ENCODE peak calls at places on chromosomes 2 and 18, in six cellular contexts. I, K, N, V, H and E are unnamed samples. For H3K36me3, the result is how much of the 10 kb centered on the place peaks cover.

GRCh38 chr2:112690853-112691390 is 29.9 kb upstream of the NT5DC4 start:
- DNase-seq in I (peak), K (peak), N (peak), V (peak), H (peak), E (peak)

GRCh38 chr2:25856377-25856776 is 21.9 kb downstream of the ASXL2 start:
- DNase-seq in I (no peak), K (no peak), N (no peak), V (no peak), H (no peak), E (no peak)

GRCh38 chr2:206693399-206694137 is 24.6 kb downstream of the DYTN start:
- DNase-seq in I (no peak), K (peak), N (peak), V (peak), H (peak), E (no peak)

GRCh38 chr2:170816499-170817246 is at the start of gene GAD1:
- DNase-seq in I (peak), K (peak), N (peak), V (peak), H (peak), E (no peak)

GRCh38 chr2:13676269-13676668 is 956.2 kb upstream of the LRATD1 start:
- DNase-seq in I (no peak), K (peak), N (no peak), V (no peak), H (no peak), E (no peak)

GRCh38 chr2:56185101-56185581 is 1.4 kb downstream of the CCDC85A start:
- DNase-seq in I (peak), K (no peak), N (peak), V (peak), H (no peak), E (peak)

GRCh38 chr2:31127931-31128330 is 10.3 kb downstream of the GALNT14 start:
- DNase-seq in I (no peak), K (no peak), N (no peak), V (no peak), H (no peak), E (no peak)

GRCh38 chr2:206230060-206230890 is 44.2 kb upstream of the ZDBF2 start:
- DNase-seq in I (no peak), K (no peak), N (no peak), V (no peak), H (peak), E (no peak)

GRCh38 chr2:214547931-214548330 is 137.1 kb downstream of the VWC2L start:
- DNase-seq in I (no peak), K (no peak), N (no peak), V (no peak), H (no peak), E (no peak)

GRCh38 chr2:10006248-10007147 is 36.9 kb upstream of the KLF11 start:
- DNase-seq in I (peak), K (no peak), N (peak), V (peak), H (peak), E (peak)

GRCh38 chr2:164689020-164689419 is 67.7 kb upstream of the GRB14 start:
- DNase-seq in I (no peak), K (no peak), N (no peak), V (no peak), H (no peak), E (no peak)

GRCh38 chr2:72141881-72142742 is 5.5 kb downstream of the CYP26B1 start:
- DNase-seq in I (peak), K (no peak), N (no peak), V (no peak), H (no peak), E (peak)

GRCh38 chr2:5691659-5692529 is at the start of gene SOX11:
- DNase-seq in I (peak), K (peak), N (peak), V (no peak), H (no peak), E (no peak)

GRCh38 chr2:78262713-78263375 is 740.7 kb upstream of the LRRTM4 start:
- DNase-seq in I (no peak), K (no peak), N (no peak), V (no peak), H (no peak), E (no peak)

GRCh38 chr18:31399336-31400032 is 22.9 kb downstream of the DSG4 start:
- DNase-seq in I (no peak), K (no peak), N (no peak), V (no peak), H (peak), E (no peak)

GRCh38 chr2:85750509-85751299 is 3.1 kb upstream of the ATOH8 start:
- DNase-seq in I (peak), K (peak), N (peak), V (peak), H (peak), E (peak)

GRCh38 chr18:31555971-31556747 is 35.5 kb upstream of the TTR start:
- DNase-seq in I (no peak), K (peak), N (peak), V (peak), H (peak), E (no peak)

GRCh38 chr2:174247474-174248186 is 702 bp downstream of the OLA1 start:
- DNase-seq in I (peak), K (peak), N (no peak), V (peak), H (no peak), E (no peak)

GRCh38 chr2:84888401-84889276 is 7.8 kb upstream of the TRABD2A start:
- DNase-seq in I (peak), K (peak), N (peak), V (peak), H (no peak), E (no peak)

GRCh38 chr2:153230977-153231376 is 247.6 kb downstream of the RPRM start:
- DNase-seq in I (no peak), K (no peak), N (no peak), V (no peak), H (no peak), E (no peak)

GRCh38 chr2:30255026-30255425 is 23.7 kb downstream of the LBH start:
- DNase-seq in I (no peak), K (no peak), N (no peak), V (no peak), H (no peak), E (no peak)

GRCh38 chr2:20633794-20634259 is 17.1 kb downstream of the HS1BP3 start:
- DNase-seq in I (peak), K (no peak), N (peak), V (no peak), H (no peak), E (no peak)

GRCh38 chr2:156657809-156658208 is 221.6 kb downstream of the GPD2 start:
- DNase-seq in I (no peak), K (no peak), N (no peak), V (no peak), H (no peak), E (no peak)

GRCh38 chr2:201191132-201191875 is 8.4 kb downstream of the CASP10 start:
- DNase-seq in I (no peak), K (no peak), N (no peak), V (no peak), H (no peak), E (peak)

GRCh38 chr2:174553811-174554493 is 43.7 kb downstream of the WIPF1 start:
- DNase-seq in I (no peak), K (no peak), N (no peak), V (no peak), H (no peak), E (no peak)

GRCh38 chr2:42784204-42784880 is 8.0 kb downstream of the HAAO start:
- DNase-seq in I (no peak), K (no peak), N (no peak), V (peak), H (no peak), E (no peak)

GRCh38 chr2:146143971-146144370 is 1624.1 kb upstream of the ZEB2 start:
- DNase-seq in I (no peak), K (peak), N (no peak), V (no peak), H (no peak), E (no peak)

GRCh38 chr2:233999182-233999581 is 51.3 kb upstream of the SPP2 start:
- DNase-seq in I (no peak), K (no peak), N (no peak), V (no peak), H (no peak), E (no peak)

GRCh38 chr2:28142403-28142802 is 250.3 kb upstream of the FOSL2 start:
- DNase-seq in I (no peak), K (no peak), N (no peak), V (no peak), H (no peak), E (no peak)

GRCh38 chr2:45278345-45279078 is 269.3 kb upstream of the SIX2 start:
- DNase-seq in I (no peak), K (peak), N (no peak), V (no peak), H (no peak), E (no peak)

GRCh38 chr2:215698566-215698965 is 262.7 kb upstream of the FN1 start:
- DNase-seq in I (no peak), K (peak), N (peak), V (no peak), H (no peak), E (no peak)

GRCh38 chr18:45403341-45404049 is 211.8 kb upstream of the SLC14A2 start:
- DNase-seq in I (no peak), K (no peak), N (no peak), V (no peak), H (no peak), E (no peak)

GRCh38 chr18:45402485-45403056 is 212.7 kb upstream of the SLC14A2 start:
- DNase-seq in I (no peak), K (peak), N (no peak), V (no peak), H (no peak), E (no peak)

GRCh38 chr18:45399643-45400042 is 215.6 kb upstream of the SLC14A2 start:
- DNase-seq in I (no peak), K (no peak), N (no peak), V (no peak), H (no peak), E (peak)

GRCh38 chr18:45399146-45399545 is 216.1 kb upstream of the SLC14A2 start:
- DNase-seq in I (no peak), K (no peak), N (no peak), V (no peak), H (no peak), E (no peak)

GRCh38 chr18:45398448-45398847 is 216.8 kb upstream of the SLC14A2 start:
- DNase-seq in I (no peak), K (no peak), N (no peak), V (no peak), H (no peak), E (no peak)
- TF ChIP-seq POLR2A in I (no peak), K (no peak), N (no peak), V (no peak), H (no peak), E (no peak)

DNA sequence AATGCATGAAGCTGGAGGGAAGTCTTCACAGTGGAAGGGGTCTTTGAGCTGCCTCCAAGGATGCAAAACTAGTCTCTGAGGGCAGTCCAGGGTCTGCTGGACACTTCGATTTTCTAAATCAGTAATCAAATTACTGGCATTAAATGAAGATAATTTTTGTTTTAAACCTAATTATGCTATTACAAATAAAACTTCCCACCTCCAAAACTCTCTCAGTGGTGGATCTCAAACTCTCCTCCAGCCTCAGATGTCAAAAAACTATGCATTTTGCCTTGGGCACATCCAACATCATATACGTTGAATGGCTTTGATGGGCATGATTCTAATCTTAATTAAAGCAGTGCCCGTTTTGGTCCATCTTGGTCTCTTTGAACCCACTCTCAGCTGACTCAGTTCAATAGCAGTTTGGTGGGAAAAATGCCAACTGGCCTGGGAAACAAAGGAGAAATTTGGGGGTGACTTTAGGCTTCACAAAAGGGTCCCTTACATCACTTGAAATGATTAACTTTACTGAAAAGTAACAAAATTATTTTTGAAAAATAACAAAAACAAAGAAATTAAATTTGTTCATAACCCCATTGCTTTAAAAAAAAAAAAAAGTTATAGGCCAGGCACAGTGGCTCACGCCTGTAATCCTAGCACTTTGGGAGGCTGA is 5.9 kb upstream of the MYCN start:
- DNase-seq in I (no peak), K (no peak), N (no peak), V (no peak), H (no peak), E (no peak)
- H3K36me3 ChIP-seq in I (under half), K (under half), N (under half), V (under half), H (under half), E (under half)

GRCh38 chr2:136130045-136130444 is 12.1 kb upstream of the CXCR4 start:
- DNase-seq in I (no peak), K (no peak), N (no peak), V (no peak), H (no peak), E (no peak)

GRCh38 chr2:136131484-136131960 is 13.6 kb upstream of the CXCR4 start:
- DNase-seq in I (no peak), K (no peak), N (no peak), V (no peak), H (no peak), E (no peak)

GRCh38 chr2:136128905-136129304 is 11.0 kb upstream of the CXCR4 start:
- DNase-seq in I (no peak), K (no peak), N (no peak), V (no peak), H (no peak), E (no peak)

GRCh38 chr2:136130511-136130910 is 12.6 kb upstream of the CXCR4 start:
- DNase-seq in I (no peak), K (no peak), N (no peak), V (no peak), H (no peak), E (no peak)

DNA sequence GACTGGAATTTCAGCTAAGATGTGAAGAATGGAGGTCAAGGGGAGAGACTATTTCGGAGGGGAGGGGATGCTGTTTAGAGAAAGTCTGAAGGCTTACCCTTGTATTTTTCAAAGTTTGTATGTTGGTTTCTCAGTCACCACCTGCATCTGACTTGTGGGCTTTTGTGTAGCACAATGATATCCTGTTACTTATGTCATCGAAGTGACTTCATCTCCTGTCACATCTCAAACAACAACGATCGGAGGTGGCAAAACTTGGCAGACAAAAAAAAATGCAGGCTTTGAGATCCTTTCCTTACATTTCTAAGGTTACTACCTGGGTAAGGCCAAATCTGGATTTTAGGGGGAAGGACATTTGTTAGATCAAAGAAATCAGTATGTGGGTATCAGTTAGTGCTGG is 11.7 kb upstream of the CXCR4 start:
- DNase-seq in I (no peak), K (no peak), N (no peak), V (no peak), H (no peak), E (no peak)
- TF ChIP-seq POLR2A in I (no peak), K (no peak), N (no peak), V (no peak), H (no peak), E (no peak)

GRCh38 chr2:159736048-159736447 is 23.7 kb downstream of the MARCHF7 start:
- DNase-seq in I (no peak), K (peak), N (no peak), V (no peak), H (no peak), E (no peak)
- H3K36me3 ChIP-seq in I (half or more), K (under half), N (under half), V (under half), H (under half), E (half or more)

DNA sequence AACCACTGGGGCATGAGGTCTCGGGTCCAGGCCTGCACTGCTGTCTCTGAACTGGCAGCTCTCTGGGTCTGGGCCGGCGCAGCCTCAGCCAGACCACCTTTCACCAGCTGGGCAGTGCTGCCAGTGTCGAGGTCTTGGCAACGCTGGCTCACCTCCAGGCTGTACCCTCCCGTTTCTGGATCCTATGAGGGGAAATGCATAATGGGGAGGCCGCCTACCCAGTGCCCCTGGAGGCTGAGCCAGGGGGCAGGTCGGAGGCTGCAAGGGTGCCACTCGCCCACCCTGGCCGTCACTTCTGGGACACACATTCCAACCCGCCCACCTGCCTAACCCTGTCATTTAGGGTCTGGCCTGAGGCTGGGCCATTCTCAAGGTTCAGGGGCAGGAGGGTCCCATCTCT is 24.6 kb downstream of the KIF1A start:
- DNase-seq in I (peak), K (no peak), N (no peak), V (no peak), H (no peak), E (peak)
- TF ChIP-seq POLR2A in I (no peak), K (no peak), N (no peak), V (no peak), H (no peak), E (no peak)